ENCODE peak calls at places on chromosomes 11 and 22, in ten cellular contexts. C is A549, L is upper lobe of right lung, S is AG09319, I is mesothelial cell of epicardium, Z is BJ, E is osteoblast, K is PC-3, B is AG09309, Q is HFFc6. D is an unnamed sample.

GRCh38 chr22:38741576-38741975 is 14.2 kb downstream of the SUN2 start:
- DNase-seq in Z (no peak), B (no peak), K (no peak), Q (no peak), I (no peak), L (no peak), E (peak; percentile 53), S (no peak), C (no peak), D (no peak)

GRCh38 chr11:120547871-120548681 is 36.5 kb downstream of the GRIK4 start:
- DNase-seq in Z (peak; percentile 90), K (peak; percentile 95), Q (peak; percentile 98), E (peak; percentile 97), L (peak; percentile 81), S (peak; percentile 87), B (peak; percentile 82), C (peak; percentile 32), I (peak; percentile 54), D (peak; percentile 65)

GRCh38 chr11:129862123-129862522 is 33.3 kb downstream of the NFRKB start:
- DNase-seq in Z (no peak), I (no peak), C (peak; percentile 31), B (no peak), K (no peak), S (no peak), E (no peak), Q (no peak), L (no peak), D (no peak)

GRCh38 chr22:42901790-42902508 is 44.9 kb upstream of the ARFGAP3 start:
- DNase-seq in Q (no peak), Z (no peak), I (no peak), B (no peak), S (no peak), K (no peak), E (no peak), L (no peak), C (no peak), D (no peak)

GRCh38 chr11:11978792-11979486 is 29.5 kb downstream of the DKK3 start:
- DNase-seq in Z (no peak), B (no peak), E (no peak), I (no peak), C (no peak), S (no peak), L (peak; percentile 65), K (no peak), Q (peak; percentile 62), D (peak; percentile 86)

GRCh38 chr22:38454361-38455062 is 487 bp downstream of the KCNJ4 start:
- DNase-seq in B (no peak), Q (no peak), C (no peak), K (no peak), I (no peak), Z (no peak), S (no peak), L (no peak), E (peak; percentile 85), D (no peak)

GRCh38 chr11:71463331-71464211 is 10.6 kb downstream of the NADSYN1 start:
- DNase-seq in I (no peak), K (no peak), L (no peak), Z (no peak), C (no peak), B (no peak), E (no peak), Q (no peak), S (no peak), D (peak; percentile 3)

GRCh38 chr11:65476632-65477270 is 22.1 kb upstream of the MALAT1 start:
- DNase-seq in I (no peak), Q (no peak), E (peak; percentile 74), C (no peak), S (no peak), B (no peak), K (no peak), L (no peak), Z (no peak), D (no peak)

GRCh38 chr11:62917906-62918502 is 3.2 kb downstream of the CHRM1 start:
- DNase-seq in B (no peak), Z (no peak), S (no peak), I (no peak), L (no peak), K (no peak), Q (no peak), C (no peak), E (peak; percentile 51), D (no peak)

GRCh38 chr11:68282861-68283230 is 11.1 kb upstream of the C11orf24 start:
- DNase-seq in L (no peak), Q (no peak), K (no peak), B (no peak), S (no peak), I (no peak), Z (no peak), E (peak; percentile 21), C (no peak), D (no peak)

GRCh38 chr22:33018232-33018864 is 39.8 kb downstream of the SYN3 start:
- DNase-seq in K (peak; percentile 46), I (no peak), C (peak; percentile 22), S (peak; percentile 10), Q (peak; percentile 39), E (peak; percentile 88), B (peak; percentile 11), L (no peak), Z (no peak), D (peak; percentile 86)

DNA sequence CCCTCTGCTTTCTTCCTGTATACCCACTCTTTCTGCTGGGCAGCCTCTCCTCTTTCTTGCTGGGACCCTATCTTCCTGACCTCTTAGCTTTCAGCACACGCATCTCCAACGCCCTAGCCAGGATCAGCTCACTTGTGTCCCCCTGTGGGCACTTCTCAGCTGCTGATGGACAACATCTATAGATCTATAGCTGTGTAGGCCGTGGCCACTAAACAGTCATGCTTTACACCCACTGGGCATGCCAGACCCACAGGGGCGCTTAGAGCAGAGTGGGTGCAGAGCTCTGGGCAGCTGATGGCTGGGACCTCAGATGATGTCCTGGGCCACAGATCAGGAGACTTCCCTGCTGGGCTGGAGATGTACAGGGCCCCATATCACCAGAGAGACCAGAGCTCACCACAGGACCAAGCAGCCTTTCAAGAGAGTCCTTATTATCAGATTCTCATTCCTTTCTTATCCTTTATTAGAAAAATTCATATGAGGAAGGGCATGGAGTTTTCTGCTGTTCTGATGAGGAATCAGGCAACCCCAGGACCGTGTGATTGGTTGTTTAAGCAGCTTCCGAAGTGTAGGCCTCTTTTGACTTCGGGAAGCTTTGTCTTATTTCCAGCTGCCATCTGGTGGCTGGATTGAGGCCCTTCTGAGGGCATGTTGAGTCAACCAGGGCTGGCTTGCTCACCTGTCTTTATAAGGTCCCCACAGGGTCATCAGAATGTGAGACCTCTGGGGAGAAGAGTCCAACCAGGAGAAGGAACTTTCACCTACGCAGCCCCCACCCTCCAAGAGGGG is 60.5 kb downstream of the OSBP2 start:
- DNase-seq in C (peak; percentile 69), B (peak; percentile 59), I (no peak), K (peak; percentile 79), L (no peak), Q (peak; percentile 64), S (peak; percentile 66), Z (peak; percentile 7), E (peak; percentile 96), D (peak; percentile 62)
- TF ChIP-seq CTCF in C (peak; percentile 73), B (peak; percentile 88), I (peak; percentile 18), K (peak; percentile 82), L (peak; percentile 51), Q (peak; percentile 83), S (peak; percentile 94), Z (peak; percentile 89), E (peak; percentile 86), D (peak; percentile 41)

GRCh38 chr11:114938799-114939198 is 260.5 kb downstream of the NXPE2 start:
- DNase-seq in I (no peak), K (no peak), L (no peak), B (no peak), C (no peak), Z (no peak), Q (no peak), E (no peak), S (no peak), D (no peak)
- TF ChIP-seq CTCF in I (no peak), K (no peak), L (no peak), B (no peak), C (no peak), Z (no peak), Q (no peak), E (no peak), S (no peak), D (no peak)

DNA sequence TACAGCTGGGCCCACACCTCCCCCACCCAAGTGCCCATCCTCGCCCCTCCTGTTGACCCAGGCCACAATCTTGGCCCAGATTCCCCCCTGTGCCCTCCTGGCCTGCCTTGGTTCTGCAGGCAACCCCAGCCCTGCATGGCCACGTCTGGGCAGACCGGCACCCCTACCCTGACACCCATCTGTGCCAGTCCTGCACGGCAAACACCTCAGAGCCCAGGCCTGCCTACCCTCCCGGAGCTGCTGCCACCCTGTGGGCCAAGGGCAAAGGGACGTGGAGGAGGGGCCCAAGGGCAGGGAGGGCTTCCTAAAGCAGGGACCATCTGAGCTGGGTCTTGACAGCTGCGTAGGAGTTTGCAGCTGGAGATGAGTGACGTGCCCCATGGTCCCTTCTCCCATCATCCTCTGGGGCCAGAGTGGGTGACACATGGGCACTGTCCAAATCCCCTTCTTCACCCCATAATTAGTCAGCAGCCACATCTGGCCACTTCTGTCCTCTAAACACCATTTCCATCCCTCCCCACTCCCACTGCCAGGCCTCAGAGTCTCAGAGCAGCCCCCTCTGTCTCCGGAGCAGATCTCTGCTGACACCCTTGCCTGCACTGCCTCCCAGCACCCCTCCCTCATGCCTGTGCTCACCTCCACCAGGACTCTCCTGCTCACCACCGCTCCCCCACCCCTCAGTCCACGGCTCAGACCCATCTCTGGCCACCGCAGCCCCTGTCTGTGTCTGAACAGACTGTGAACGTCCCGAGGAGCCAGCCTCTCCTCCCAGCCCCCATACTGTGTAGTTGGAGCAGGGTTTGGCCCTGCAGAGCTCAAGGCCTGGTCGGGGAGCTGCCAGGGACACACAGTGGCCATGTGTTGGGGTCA is 35.6 kb upstream of the PPARA start:
- DNase-seq in E (no peak), L (no peak), K (no peak), B (no peak), S (no peak), I (no peak), C (no peak), Z (no peak), Q (no peak), D (no peak)
- TF ChIP-seq CTCF in E (no peak), L (no peak), K (no peak), B (peak; percentile 7), S (no peak), I (no peak), C (no peak), Z (no peak), Q (no peak), D (no peak)

GRCh38 chr11:13963949-13964770 is 1.6 kb downstream of the SPON1 start:
- DNase-seq in Z (no peak), I (no peak), E (peak; percentile 69), Q (no peak), C (no peak), L (peak; percentile 70), B (no peak), S (no peak), K (peak; percentile 43), D (peak; percentile 25)
- TF ChIP-seq CTCF in Z (no peak), I (no peak), E (no peak), Q (no peak), C (no peak), L (no peak), B (no peak), S (no peak), K (no peak), D (no peak)